ENCODE peak calls at places on chromosomes 7 and 10, in nine cellular contexts. A, U, J, B, R, C, Y, O and P are unnamed samples.

GRCh38 chr7:43764807-43765491 is 6.5 kb downstream of the BLVRA start:
- DNase-seq in A (no peak), U (no peak), J (no peak), B (no peak), R (no peak), C (no peak), Y (peak; percentile 44), O (no peak), P (no peak)

GRCh38 chr10:116849271-116850057 is at the start of gene ENO4:
- DNase-seq in A (peak; percentile 56), U (peak; percentile 62), J (peak; percentile 25), B (no peak), R (peak; percentile 93), C (peak; percentile 80), Y (peak; percentile 90), O (peak; percentile 21), P (no peak)

GRCh38 chr7:28656529-28656928 is 244.2 kb downstream of the CREB5 start:
- DNase-seq in A (no peak), U (no peak), J (no peak), B (no peak), R (no peak), C (no peak), Y (no peak), O (no peak), P (no peak)

GRCh38 chr10:119245272-119245671 is 37.9 kb downstream of the GRK5 start:
- DNase-seq in A (no peak), U (no peak), J (no peak), B (no peak), R (no peak), C (no peak), Y (no peak), O (no peak), P (no peak)

GRCh38 chr10:93071674-93072224 is 1.9 kb upstream of the CYP26A1 start:
- DNase-seq in A (no peak), U (no peak), J (no peak), B (no peak), R (no peak), C (no peak), Y (no peak), O (no peak), P (no peak)

GRCh38 chr7:116569737-116570136 is 44.9 kb downstream of the CAV1 start:
- DNase-seq in A (peak; percentile 76), U (no peak), J (no peak), B (no peak), R (no peak), C (no peak), Y (peak; percentile 84), O (no peak), P (no peak)

GRCh38 chr7:11427686-11428273 is 404.2 kb downstream of the THSD7A start:
- DNase-seq in A (peak; percentile 25), U (peak; percentile 30), J (no peak), B (no peak), R (peak; percentile 29), C (no peak), Y (peak; percentile 54), O (peak; percentile 6), P (peak; percentile 74)

GRCh38 chr10:16787361-16787791 is 29.8 kb downstream of the RSU1 start:
- DNase-seq in A (no peak), U (no peak), J (peak; percentile 56), B (no peak), R (no peak), C (no peak), Y (no peak), O (peak; percentile 88), P (no peak)

GRCh38 chr10:71985542-71986250 is 21.5 kb downstream of the CHST3 start:
- DNase-seq in A (peak; percentile 63), U (no peak), J (no peak), B (peak; percentile 85), R (no peak), C (peak; percentile 73), Y (peak; percentile 75), O (peak; percentile 33), P (no peak)

GRCh38 chr7:136214356-136214755 is 237.2 kb upstream of the MTPN start:
- DNase-seq in A (no peak), U (no peak), J (no peak), B (no peak), R (no peak), C (no peak), Y (no peak), O (no peak), P (no peak)

GRCh38 chr7:34842782-34843181 is 184.8 kb downstream of the NPSR1 start:
- DNase-seq in A (no peak), U (no peak), J (no peak), B (no peak), R (no peak), C (no peak), Y (no peak), O (no peak), P (no peak)